ENCODE peak calls at places on chromosomes 12 and 14, in five cellular contexts. N is neural progenitor cell; I is Peyer's patch; R is CD8-positive, alpha-beta T cell; X is left ventricle myocardium inferior. G is an unnamed sample.

GRCh38 chr12:64943686-64944085 is 119.2 kb downstream of the TBC1D30 start:
- DNase-seq in N (no peak), I (no peak), R (no peak), X (no peak), G (no peak)

GRCh38 chr12:83199069-83199468 is 512.4 kb downstream of the TMTC2 start:
- DNase-seq in N (peak; percentile 9), I (no peak), R (no peak), X (no peak), G (no peak)

GRCh38 chr12:122162976-122163375 is 11.0 kb downstream of the IL31 start:
- DNase-seq in N (no peak), I (no peak), R (no peak), X (no peak), G (no peak)

GRCh38 chr12:40505327-40505726 is 186.9 kb upstream of the CNTN1 start:
- DNase-seq in N (no peak), I (no peak), R (no peak), X (no peak), G (no peak)

GRCh38 chr12:6752181-6752930 is 585 bp downstream of the MLF2 start:
- DNase-seq in N (peak; percentile 79), I (peak; percentile 32), R (no peak), X (peak; percentile 55), G (no peak)

GRCh38 chr12:109839444-109839843 is 6.2 kb upstream of the TRPV4 start:
- DNase-seq in N (no peak), I (no peak), R (no peak), X (no peak), G (no peak)

GRCh38 chr14:61563162-61563511 is 132.2 kb upstream of the HIF1A start:
- DNase-seq in N (no peak), I (no peak), R (no peak), X (no peak), G (no peak)

GRCh38 chr12:64030155-64030554 is 185.7 kb downstream of the SRGAP1 start:
- DNase-seq in N (no peak), I (no peak), R (no peak), X (no peak), G (no peak)

GRCh38 chr14:61860294-61860918 is 98.2 kb downstream of the SNAPC1 start:
- DNase-seq in N (peak; percentile 61), I (peak; percentile 83), R (peak; percentile 50), X (peak; percentile 36), G (peak; percentile 23)

GRCh38 chr12:56160160-56160763 is 2.1 kb downstream of the MYL6 start:
- DNase-seq in N (no peak), I (peak; percentile 59), R (peak; percentile 69), X (no peak), G (peak; percentile 63)

GRCh38 chr14:30840086-30840779 is 34.1 kb upstream of the COCH start:
- DNase-seq in N (no peak), I (no peak), R (no peak), X (no peak), G (no peak)

GRCh38 chr12:93790472-93791152 is 113.4 kb downstream of the CRADD start:
- DNase-seq in N (no peak), I (no peak), R (no peak), X (no peak), G (no peak)

GRCh38 chr12:121620328-121620891 is 5.9 kb upstream of the ORAI1 start:
- DNase-seq in N (peak; percentile 40), I (no peak), R (no peak), X (no peak), G (no peak)

GRCh38 chr12:9364224-9365176 is 156.3 kb upstream of the PZP start:
- DNase-seq in N (peak; percentile 62), I (peak; percentile 62), R (no peak), X (no peak), G (no peak)

GRCh38 chr14:52618602-52619001 is 66.0 kb downstream of the GPR137C start:
- DNase-seq in N (no peak), I (no peak), R (no peak), X (no peak), G (no peak)

GRCh38 chr12:33609910-33610309 is 170.3 kb upstream of the SYT10 start:
- DNase-seq in N (no peak), I (no peak), R (no peak), X (no peak), G (no peak)

GRCh38 chr12:115920395-115921183 is 356.9 kb downstream of the MED13L start:
- DNase-seq in N (no peak), I (no peak), R (no peak), X (no peak), G (no peak)

GRCh38 chr12:85759217-85759616 is 77.0 kb downstream of the RASSF9 start:
- DNase-seq in N (no peak), I (no peak), R (no peak), X (no peak), G (no peak)

GRCh38 chr14:54348001-54348611 is 48.7 kb upstream of the CDKN3 start:
- DNase-seq in N (peak; percentile 86), I (no peak), R (no peak), X (no peak), G (peak; percentile 2)

GRCh38 chr12:70007687-70008086 is 182.7 kb downstream of the MYRFL start:
- DNase-seq in N (no peak), I (no peak), R (no peak), X (no peak), G (no peak)

GRCh38 chr12:57902371-57903042 is 38.9 kb upstream of the ATP23 start:
- DNase-seq in N (no peak), I (no peak), R (no peak), X (no peak), G (no peak)

GRCh38 chr12:127205781-127206535 is 1061.0 kb upstream of the TMEM132C start:
- DNase-seq in N (no peak), I (no peak), R (no peak), X (no peak), G (no peak)

GRCh38 chr14:70257526-70257925 is 68.8 kb upstream of the SLC8A3 start:
- DNase-seq in N (peak; percentile 36), I (no peak), R (no peak), X (no peak), G (no peak)

GRCh38 chr14:70259420-70259819 is 70.7 kb upstream of the SLC8A3 start:
- DNase-seq in N (no peak), I (no peak), R (no peak), X (no peak), G (no peak)

DNA sequence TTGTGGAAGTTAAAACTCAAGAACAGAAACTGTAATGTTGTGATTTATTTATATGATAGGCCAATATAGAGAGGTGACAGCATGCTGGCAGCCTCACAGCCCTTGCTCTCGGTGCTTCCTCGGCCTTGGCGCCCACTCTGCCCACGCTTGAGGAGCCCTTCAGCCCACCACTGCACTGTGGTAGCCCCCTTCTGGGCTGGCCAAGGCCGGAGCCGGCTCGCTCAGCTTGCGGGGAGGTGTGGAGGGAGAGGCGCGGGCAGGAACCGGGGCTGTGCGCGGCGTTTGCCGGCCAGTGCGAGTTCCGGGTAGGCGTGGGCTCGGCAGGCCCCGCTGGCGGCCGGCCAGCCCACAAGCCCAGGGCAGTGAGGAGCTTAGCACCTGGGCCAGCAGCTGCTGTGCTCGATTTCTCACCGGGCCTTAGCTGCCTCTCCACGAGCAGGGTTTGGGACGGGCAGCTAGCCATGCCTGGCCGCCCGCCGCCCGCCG is 65.8 kb upstream of the SLC8A3 start:
- DNase-seq in N (peak; percentile 70), I (no peak), R (no peak), X (no peak), G (no peak)
- H3K4me3 ChIP-seq in N (peak overlapping the region; percentile 52), I (peak overlapping the region; percentile 58), R (no peak overlapping the region), X (peak overlapping the region; percentile 63), G (no peak overlapping the region)

DNA sequence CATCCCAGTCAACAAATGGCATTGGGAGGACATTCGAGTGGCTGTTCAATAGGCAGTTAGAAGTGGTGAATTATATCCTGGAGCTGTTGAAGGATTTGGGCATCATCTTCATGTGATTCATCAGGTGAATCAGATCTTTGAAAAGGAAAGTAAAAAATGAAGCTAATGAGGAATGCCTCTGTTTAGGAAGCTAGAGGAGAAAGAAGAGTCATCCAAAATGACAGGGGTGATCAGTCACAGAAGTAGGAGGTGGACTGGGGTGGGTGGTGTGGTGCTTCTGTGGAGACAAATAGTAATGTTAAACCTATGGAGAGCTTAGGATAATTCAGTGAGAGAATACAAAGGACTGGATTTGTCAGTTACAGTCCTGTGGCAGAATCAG is 32.7 kb downstream of the DIP2B start:
- DNase-seq in N (peak; percentile 18), I (no peak), R (no peak), X (no peak), G (no peak)
- H3K4me3 ChIP-seq in N (no peak overlapping the region), I (no peak overlapping the region), R (no peak overlapping the region), X (no peak overlapping the region), G (no peak overlapping the region)

DNA sequence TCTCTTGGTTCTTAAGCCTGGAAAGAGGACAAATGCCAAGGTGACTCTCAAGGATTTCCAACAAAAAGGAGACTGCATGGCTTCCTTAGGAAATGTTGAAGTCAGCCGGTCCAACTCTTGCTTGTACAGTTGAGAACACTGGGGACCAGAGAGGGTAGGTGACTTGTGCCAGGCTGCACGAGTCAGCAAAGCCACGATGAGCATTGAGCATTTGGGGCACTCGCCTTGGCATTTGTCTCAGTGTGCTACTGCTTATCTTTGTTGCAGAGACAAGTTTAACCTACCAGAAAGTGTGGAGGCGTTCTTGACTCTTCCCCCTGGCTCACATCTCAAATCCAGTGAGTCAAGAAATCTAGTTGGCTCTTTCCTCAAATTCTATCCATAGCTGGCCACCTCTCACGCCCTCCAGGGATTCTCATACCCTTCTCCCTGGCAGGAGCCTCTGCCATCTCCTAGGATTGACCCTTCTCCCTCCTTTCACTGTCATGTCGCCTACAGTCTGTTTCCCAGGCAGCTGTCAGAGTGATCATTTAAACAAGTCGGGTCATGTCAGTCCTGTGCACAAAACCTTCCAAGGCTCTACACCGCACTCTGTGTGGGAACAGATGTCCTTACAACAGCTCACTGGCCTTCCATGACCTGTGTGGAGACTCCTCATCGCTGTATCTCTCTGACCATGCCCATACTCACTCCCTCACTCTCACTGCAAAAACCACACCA is 17.2 kb upstream of the KRT83 start:
- DNase-seq in N (no peak), I (no peak), R (no peak), X (no peak), G (no peak)
- H3K4me3 ChIP-seq in N (no peak overlapping the region), I (no peak overlapping the region), R (no peak overlapping the region), X (no peak overlapping the region), G (no peak overlapping the region)

GRCh38 chr14:49688701-49689030 is 652 bp upstream of the POLE2 start:
- DNase-seq in N (no peak), I (no peak), R (no peak), X (no peak), G (no peak)
- H3K4me3 ChIP-seq in N (peak overlapping the region; percentile 70), I (no peak overlapping the region), R (peak overlapping the region; percentile 57), X (peak overlapping the region; percentile 77), G (peak overlapping the region; percentile 68)